ENCODE peak calls at places on chromosomes 4 and X, in six cellular contexts. One of them, this sample, is unnamed.

GRCh38 chrX:77347572-77347971 is 99.6 kb upstream of the FGF16 start:
- DNase-seq in Kasumi-1: no peak
- DNase-seq in GM23248: no peak
- DNase-seq in spleen: no peak
- DNase-seq in endothelial cell: no peak
- DNase-seq in RWPE2: no peak
- DNase-seq in this sample: no peak

GRCh38 chrX:105228602-105229001 is 8.1 kb upstream of the TEX13A start:
- DNase-seq in endothelial cell: no peak
- DNase-seq in spleen: no peak
- DNase-seq in RWPE2: no peak
- DNase-seq in Kasumi-1: no peak
- DNase-seq in GM23248: no peak
- DNase-seq in this sample: no peak

GRCh38 chrX:155055494-155055893 is 15.4 kb downstream of the CMC4 start:
- DNase-seq in spleen: no peak
- DNase-seq in Kasumi-1: no peak
- DNase-seq in endothelial cell: no peak
- DNase-seq in RWPE2: no peak
- DNase-seq in GM23248: no peak
- DNase-seq in this sample: no peak

GRCh38 chr4:99847362-99847976 is 30.8 kb downstream of the DAPP1 start:
- DNase-seq in GM23248: no peak
- DNase-seq in endothelial cell: no peak
- DNase-seq in spleen: no peak
- DNase-seq in RWPE2: no peak
- DNase-seq in Kasumi-1: peak
- DNase-seq in this sample: no peak

GRCh38 chr4:108683479-108683878 is 33.1 kb downstream of the OSTC start:
- DNase-seq in spleen: no peak
- DNase-seq in endothelial cell: no peak
- DNase-seq in RWPE2: no peak
- DNase-seq in GM23248: peak
- DNase-seq in Kasumi-1: peak
- DNase-seq in this sample: no peak

GRCh38 chrX:19609541-19609940 is 94.2 kb upstream of the MAP3K15 start:
- DNase-seq in endothelial cell: no peak
- DNase-seq in spleen: no peak
- DNase-seq in RWPE2: no peak
- DNase-seq in GM23248: no peak
- DNase-seq in Kasumi-1: no peak
- DNase-seq in this sample: no peak

GRCh38 chrX:9163153-9163790 is 129.3 kb upstream of the FAM9B start:
- DNase-seq in GM23248: peak
- DNase-seq in RWPE2: no peak
- DNase-seq in endothelial cell: no peak
- DNase-seq in spleen: no peak
- DNase-seq in Kasumi-1: no peak
- DNase-seq in this sample: no peak

GRCh38 chr4:79623125-79623905 is 215.3 kb upstream of the GK2 start:
- DNase-seq in endothelial cell: no peak
- DNase-seq in spleen: no peak
- DNase-seq in RWPE2: no peak
- DNase-seq in GM23248: peak
- DNase-seq in Kasumi-1: no peak
- DNase-seq in this sample: no peak

GRCh38 chrX:323721-324628 is 5.4 kb upstream of the GTPBP6 start:
- DNase-seq in spleen: peak
- DNase-seq in endothelial cell: no peak
- DNase-seq in Kasumi-1: no peak
- DNase-seq in GM23248: peak
- DNase-seq in RWPE2: peak
- DNase-seq in this sample: no peak

GRCh38 chr4:163172666-163173065 is 6.0 kb upstream of the NAF1 start:
- DNase-seq in spleen: no peak
- DNase-seq in RWPE2: no peak
- DNase-seq in GM23248: no peak
- DNase-seq in Kasumi-1: no peak
- DNase-seq in endothelial cell: no peak
- DNase-seq in this sample: no peak

GRCh38 chr4:47668810-47669408 is 169.0 kb downstream of the CORIN start:
- DNase-seq in endothelial cell: peak
- DNase-seq in GM23248: peak
- DNase-seq in spleen: no peak
- DNase-seq in RWPE2: no peak
- DNase-seq in Kasumi-1: peak
- DNase-seq in this sample: peak

GRCh38 chr4:52234539-52235174 is 183.6 kb downstream of the SPATA18 start:
- DNase-seq in Kasumi-1: peak
- DNase-seq in spleen: no peak
- DNase-seq in endothelial cell: no peak
- DNase-seq in GM23248: peak
- DNase-seq in RWPE2: no peak
- DNase-seq in this sample: no peak

GRCh38 chrX:3697701-3698279 is 15.7 kb downstream of the PRKX start:
- DNase-seq in spleen: no peak
- DNase-seq in endothelial cell: no peak
- DNase-seq in Kasumi-1: no peak
- DNase-seq in RWPE2: no peak
- DNase-seq in GM23248: peak
- DNase-seq in this sample: peak

GRCh38 chrX:134162032-134162431 is 75.0 kb upstream of the CCDC160 start:
- DNase-seq in GM23248: no peak
- DNase-seq in spleen: no peak
- DNase-seq in Kasumi-1: no peak
- DNase-seq in RWPE2: no peak
- DNase-seq in endothelial cell: no peak
- DNase-seq in this sample: no peak

GRCh38 chr4:125732682-125733081 is 417.9 kb downstream of the FAT4 start:
- DNase-seq in Kasumi-1: no peak
- DNase-seq in GM23248: no peak
- DNase-seq in spleen: no peak
- DNase-seq in endothelial cell: no peak
- DNase-seq in RWPE2: no peak
- DNase-seq in this sample: no peak

GRCh38 chr4:119209077-119209476 is 3.4 kb upstream of the USP53 start:
- DNase-seq in GM23248: peak
- DNase-seq in RWPE2: no peak
- DNase-seq in Kasumi-1: no peak
- DNase-seq in spleen: no peak
- DNase-seq in endothelial cell: no peak
- DNase-seq in this sample: no peak

GRCh38 chrX:40278340-40279090 is 180.8 kb upstream of the BCOR start:
- DNase-seq in spleen: no peak
- DNase-seq in GM23248: no peak
- DNase-seq in RWPE2: no peak
- DNase-seq in endothelial cell: no peak
- DNase-seq in Kasumi-1: no peak
- DNase-seq in this sample: no peak

GRCh38 chrX:53659039-53659438 is 27.5 kb downstream of the HUWE1 start:
- DNase-seq in endothelial cell: no peak
- DNase-seq in Kasumi-1: no peak
- DNase-seq in GM23248: no peak
- DNase-seq in RWPE2: no peak
- DNase-seq in spleen: no peak
- DNase-seq in this sample: no peak

GRCh38 chr4:8690811-8691775 is 98.5 kb downstream of the CPZ start:
- DNase-seq in GM23248: no peak
- DNase-seq in endothelial cell: no peak
- DNase-seq in spleen: peak
- DNase-seq in RWPE2: no peak
- DNase-seq in Kasumi-1: no peak
- DNase-seq in this sample: no peak

GRCh38 chr4:40550900-40551546 is 78.6 kb downstream of the RBM47 start:
- DNase-seq in RWPE2: no peak
- DNase-seq in Kasumi-1: peak
- DNase-seq in spleen: no peak
- DNase-seq in endothelial cell: no peak
- DNase-seq in GM23248: peak
- DNase-seq in this sample: no peak

GRCh38 chrX:154428176-154429171 is at the start of gene ATP6AP1:
- DNase-seq in Kasumi-1: peak
- DNase-seq in spleen: peak
- DNase-seq in endothelial cell: peak
- DNase-seq in RWPE2: peak
- DNase-seq in GM23248: peak
- DNase-seq in this sample: peak

GRCh38 chrX:23952984-23953907 is 45.4 kb downstream of the CXorf58 start:
- DNase-seq in Kasumi-1: peak
- DNase-seq in RWPE2: no peak
- DNase-seq in spleen: no peak
- DNase-seq in GM23248: no peak
- DNase-seq in endothelial cell: peak
- DNase-seq in this sample: no peak

GRCh38 chrX:74395556-74395955 is 25.7 kb upstream of the SLC16A2 start:
- DNase-seq in RWPE2: no peak
- DNase-seq in spleen: no peak
- DNase-seq in GM23248: no peak
- DNase-seq in Kasumi-1: no peak
- DNase-seq in endothelial cell: no peak
- DNase-seq in this sample: no peak

GRCh38 chr4:142021181-142021580 is 384.8 kb downstream of the IL15 start:
- DNase-seq in spleen: no peak
- DNase-seq in endothelial cell: no peak
- DNase-seq in Kasumi-1: no peak
- DNase-seq in RWPE2: no peak
- DNase-seq in GM23248: no peak
- DNase-seq in this sample: no peak

GRCh38 chr4:47483722-47484121 is 1.4 kb upstream of the ATP10D start:
- DNase-seq in GM23248: peak
- DNase-seq in endothelial cell: no peak
- DNase-seq in spleen: no peak
- DNase-seq in RWPE2: no peak
- DNase-seq in Kasumi-1: no peak
- DNase-seq in this sample: no peak

GRCh38 chrX:139826065-139827044 is 106.5 kb downstream of the ATP11C start:
- DNase-seq in RWPE2: no peak
- DNase-seq in endothelial cell: no peak
- DNase-seq in GM23248: peak
- DNase-seq in spleen: no peak
- DNase-seq in Kasumi-1: no peak
- DNase-seq in this sample: no peak

GRCh38 chrX:108126661-108127060 is 35.1 kb downstream of the ATG4A start:
- DNase-seq in RWPE2: no peak
- DNase-seq in endothelial cell: no peak
- DNase-seq in GM23248: no peak
- DNase-seq in spleen: no peak
- DNase-seq in Kasumi-1: peak
- DNase-seq in this sample: no peak

GRCh38 chrX:28946846-28947245 is 359.6 kb downstream of the IL1RAPL1 start:
- DNase-seq in spleen: no peak
- DNase-seq in Kasumi-1: no peak
- DNase-seq in GM23248: no peak
- DNase-seq in RWPE2: no peak
- DNase-seq in endothelial cell: no peak
- DNase-seq in this sample: no peak

GRCh38 chrX:153884136-153885076 is 1.6 kb downstream of the L1CAM start:
- DNase-seq in RWPE2: no peak
- DNase-seq in endothelial cell: no peak
- DNase-seq in Kasumi-1: no peak
- DNase-seq in spleen: no peak
- DNase-seq in GM23248: no peak
- DNase-seq in this sample: no peak

GRCh38 chrX:52034211-52034610 is 34.8 kb downstream of the MAGED4B start:
- DNase-seq in GM23248: no peak
- DNase-seq in RWPE2: no peak
- DNase-seq in Kasumi-1: no peak
- DNase-seq in spleen: no peak
- DNase-seq in endothelial cell: no peak
- DNase-seq in this sample: no peak

GRCh38 chrX:155216940-155217450 is 735 bp downstream of the VBP1 start:
- DNase-seq in Kasumi-1: no peak
- DNase-seq in spleen: no peak
- DNase-seq in GM23248: peak
- DNase-seq in endothelial cell: no peak
- DNase-seq in RWPE2: no peak
- DNase-seq in this sample: no peak

GRCh38 chr4:5940470-5941203 is 47.8 kb upstream of the CRMP1 start:
- DNase-seq in RWPE2: peak
- DNase-seq in GM23248: no peak
- DNase-seq in spleen: peak
- DNase-seq in Kasumi-1: peak
- DNase-seq in endothelial cell: no peak
- DNase-seq in this sample: no peak

GRCh38 chrX:2710041-2710471 is 19.0 kb downstream of the CD99 start:
- DNase-seq in Kasumi-1: no peak
- DNase-seq in GM23248: peak
- DNase-seq in endothelial cell: no peak
- DNase-seq in spleen: peak
- DNase-seq in RWPE2: no peak
- DNase-seq in this sample: no peak

GRCh38 chrX:10524578-10524977 is 95.8 kb downstream of the MID1 start:
- DNase-seq in spleen: no peak
- DNase-seq in GM23248: no peak
- DNase-seq in endothelial cell: no peak
- DNase-seq in RWPE2: no peak
- DNase-seq in Kasumi-1: no peak
- DNase-seq in this sample: no peak

GRCh38 chrX:68652327-68652930 is 5.0 kb downstream of the STARD8 start:
- DNase-seq in Kasumi-1: no peak
- DNase-seq in RWPE2: no peak
- DNase-seq in endothelial cell: no peak
- DNase-seq in GM23248: peak
- DNase-seq in spleen: no peak
- DNase-seq in this sample: no peak

GRCh38 chrX:9874483-9874882 is 88.3 kb downstream of the SHROOM2 start:
- DNase-seq in Kasumi-1: no peak
- DNase-seq in GM23248: peak
- DNase-seq in RWPE2: no peak
- DNase-seq in endothelial cell: no peak
- DNase-seq in spleen: no peak
- DNase-seq in this sample: no peak

GRCh38 chr4:110411599-110412011 is 64.3 kb upstream of the ENPEP start:
- DNase-seq in GM23248: no peak
- DNase-seq in Kasumi-1: no peak
- DNase-seq in endothelial cell: peak
- DNase-seq in RWPE2: no peak
- DNase-seq in spleen: peak
- DNase-seq in this sample: peak

GRCh38 chrX:53287493-53288138 is 6.2 kb upstream of the IQSEC2 start:
- DNase-seq in spleen: peak
- DNase-seq in Kasumi-1: peak
- DNase-seq in GM23248: peak
- DNase-seq in endothelial cell: no peak
- DNase-seq in RWPE2: no peak
- DNase-seq in this sample: no peak